ENCODE peak calls at places on chromosome 9, in eight cellular contexts. O, X, N, S, Q, V, D and M are unnamed samples.

GRCh38 chr9:124438091-124438490 is 12.2 kb upstream of the ADGRD2 start:
- DNase-seq in O (no peak), X (no peak), N (no peak), S (no peak), Q (no peak), V (no peak), D (peak), M (no peak)

GRCh38 chr9:12972608-12973589 is 198.1 kb downstream of the LURAP1L start:
- DNase-seq in O (no peak), X (no peak), N (no peak), S (no peak), Q (no peak), V (no peak), D (no peak), M (no peak)

GRCh38 chr9:26369096-26369495 is 523.5 kb downstream of the CAAP1 start:
- DNase-seq in O (peak), X (no peak), N (no peak), S (no peak), Q (no peak), V (no peak), D (no peak), M (no peak)

GRCh38 chr9:71760901-71761300 is 7.4 kb downstream of the CEMIP2 start:
- DNase-seq in O (no peak), X (peak), N (no peak), S (no peak), Q (no peak), V (no peak), D (no peak), M (peak)

GRCh38 chr9:69885474-69885929 is 64.9 kb downstream of the CFAP95 start:
- DNase-seq in O (peak), X (no peak), N (peak), S (no peak), Q (no peak), V (peak), D (no peak), M (peak)

GRCh38 chr9:126605792-126606482 is 7.8 kb upstream of the LMX1B start:
- DNase-seq in O (no peak), X (no peak), N (no peak), S (no peak), Q (no peak), V (no peak), D (no peak), M (no peak)

GRCh38 chr9:133737071-133737773 is 930 bp downstream of the SARDH start:
- DNase-seq in O (no peak), X (no peak), N (no peak), S (no peak), Q (no peak), V (no peak), D (no peak), M (no peak)

GRCh38 chr9:87167616-87168015 is 220.3 kb upstream of the GAS1 start:
- DNase-seq in O (no peak), X (no peak), N (no peak), S (no peak), Q (no peak), V (no peak), D (no peak), M (no peak)

GRCh38 chr9:106830527-106831140 is 32.3 kb upstream of the ZNF462 start:
- DNase-seq in O (no peak), X (no peak), N (no peak), S (no peak), Q (no peak), V (no peak), D (no peak), M (no peak)

GRCh38 chr9:135047026-135047350 is 40.5 kb upstream of the OLFM1 start:
- DNase-seq in O (no peak), X (no peak), N (no peak), S (no peak), Q (no peak), V (no peak), D (no peak), M (no peak)

GRCh38 chr9:15469406-15469805 is 41.4 kb downstream of the PSIP1 start:
- DNase-seq in O (no peak), X (no peak), N (no peak), S (no peak), Q (no peak), V (no peak), D (no peak), M (no peak)

GRCh38 chr9:134130503-134131375 is 5.1 kb upstream of the WDR5 start:
- DNase-seq in O (no peak), X (peak), N (peak), S (no peak), Q (no peak), V (peak), D (peak), M (peak)

GRCh38 chr9:90331826-90332575 is 310.6 kb downstream of the DIRAS2 start:
- DNase-seq in O (no peak), X (no peak), N (no peak), S (no peak), Q (no peak), V (no peak), D (no peak), M (no peak)

GRCh38 chr9:110404473-110404872 is 66.8 kb upstream of the TXNDC8 start:
- DNase-seq in O (no peak), X (no peak), N (no peak), S (no peak), Q (no peak), V (no peak), D (no peak), M (no peak)

GRCh38 chr9:126614088-126614454 is 343 bp downstream of the LMX1B start:
- DNase-seq in O (no peak), X (no peak), N (no peak), S (no peak), Q (no peak), V (no peak), D (no peak), M (peak)

GRCh38 chr9:113281356-113281755 is 5.9 kb downstream of the PRPF4 start:
- DNase-seq in O (no peak), X (no peak), N (no peak), S (no peak), Q (no peak), V (no peak), D (no peak), M (no peak)

GRCh38 chr9:79623799-79624721 is 52.3 kb downstream of the TLE4 start:
- DNase-seq in O (no peak), X (peak), N (peak), S (peak), Q (no peak), V (peak), D (no peak), M (no peak)

GRCh38 chr9:96299823-96300222 is 2.2 kb downstream of the HSD17B3 start:
- DNase-seq in O (no peak), X (no peak), N (peak), S (no peak), Q (no peak), V (no peak), D (no peak), M (peak)

GRCh38 chr9:136984464-136985026 is 1.8 kb downstream of the LCNL1 start:
- DNase-seq in O (no peak), X (no peak), N (no peak), S (no peak), Q (no peak), V (no peak), D (no peak), M (no peak)

GRCh38 chr9:110626109-110626829 is 42.3 kb upstream of the MUSK start:
- DNase-seq in O (peak), X (no peak), N (no peak), S (no peak), Q (no peak), V (no peak), D (no peak), M (no peak)

GRCh38 chr9:120863833-120864232 is 13.2 kb downstream of the PHF19 start:
- DNase-seq in O (no peak), X (no peak), N (no peak), S (no peak), Q (no peak), V (no peak), D (no peak), M (no peak)

GRCh38 chr9:27400334-27400875 is 103.5 kb upstream of the EQTN start:
- DNase-seq in O (no peak), X (no peak), N (no peak), S (no peak), Q (no peak), V (no peak), D (no peak), M (no peak)